ENCODE peak calls at places on chromosomes 6 and 20, in eight cellular contexts. P, V, D, H, W, U, Z and M are unnamed samples.
A peak's percentile ranks its signal among the peaks of the same experiment; 100 is the strongest.

GRCh38 chr6:20839624-20840023 is 305.4 kb downstream of the CDKAL1 start:
- DNase-seq in W (no peak), Z (no peak), V (no peak), D (no peak), P (no peak), U (no peak), H (no peak), M (no peak)

GRCh38 chr20:4591975-4592315 is 129.8 kb upstream of the PRND start:
- DNase-seq in W (no peak), Z (no peak), P (no peak), U (no peak), H (no peak), D (no peak), V (no peak), M (no peak)

GRCh38 chr20:17654649-17655285 is 27.3 kb downstream of the RRBP1 start:
- DNase-seq in P (no peak), Z (no peak), W (no peak), D (no peak), H (peak; percentile 68), U (no peak), V (peak; percentile 66), M (no peak)

GRCh38 chr20:43925215-43925614 is 10.6 kb downstream of the TOX2 start:
- DNase-seq in U (no peak), Z (no peak), W (no peak), V (no peak), P (peak; percentile 81), D (no peak), H (peak; percentile 16), M (no peak)

GRCh38 chr20:24151621-24152020 is 163.0 kb upstream of the GGTLC1 start:
- DNase-seq in Z (no peak), W (no peak), H (no peak), D (no peak), U (no peak), P (no peak), V (no peak), M (no peak)

GRCh38 chr6:81997091-81997926 is 244.8 kb upstream of the TENT5A start:
- DNase-seq in W (peak; percentile 81), V (no peak), D (no peak), Z (no peak), P (no peak), U (no peak), H (peak; percentile 91), M (no peak)

GRCh38 chr20:33401922-33402369 is 627 bp upstream of the CDK5RAP1 start:
- DNase-seq in V (no peak), Z (no peak), D (no peak), H (peak; percentile 22), U (no peak), W (no peak), P (no peak), M (no peak)

GRCh38 chr6:106163446-106163965 is 77.4 kb downstream of the PRDM1 start:
- DNase-seq in P (peak; percentile 57), W (peak; percentile 78), V (peak; percentile 18), Z (peak; percentile 34), D (no peak), U (no peak), H (peak; percentile 90), M (no peak)

GRCh38 chr20:25076201-25076600 is 5.7 kb downstream of the VSX1 start:
- DNase-seq in V (no peak), P (no peak), D (no peak), W (no peak), H (no peak), Z (no peak), U (no peak), M (no peak)

GRCh38 chr20:2708073-2708415 is 15.5 kb downstream of the EBF4 start:
- DNase-seq in U (peak; percentile 78), D (no peak), V (no peak), P (no peak), H (no peak), W (no peak), Z (no peak), M (no peak)

GRCh38 chr6:119308994-119309657 is 40.4 kb downstream of the MAN1A1 start:
- DNase-seq in Z (no peak), P (no peak), W (no peak), D (no peak), U (no peak), H (no peak), V (no peak), M (no peak)

GRCh38 chr6:170243791-170244291 is 47.0 kb downstream of the DLL1 start:
- DNase-seq in Z (no peak), W (peak; percentile 44), V (no peak), H (no peak), U (peak; percentile 91), D (no peak), P (no peak), M (no peak)

GRCh38 chr6:128465368-128466343 is 54.7 kb downstream of the PTPRK start:
- DNase-seq in P (no peak), Z (no peak), H (no peak), W (no peak), V (no peak), U (no peak), D (no peak), M (no peak)

GRCh38 chr20:6057704-6058103 is 3.8 kb upstream of the LRRN4 start:
- DNase-seq in V (no peak), U (no peak), Z (no peak), P (no peak), H (no peak), D (no peak), W (no peak), M (no peak)

GRCh38 chr20:35991142-35991771 is 22.9 kb downstream of the CNBD2 start:
- DNase-seq in U (no peak), V (no peak), Z (no peak), D (no peak), H (peak; percentile 34), P (peak; percentile 7), W (no peak), M (no peak)

GRCh38 chr6:145070791-145071190 is 664.5 kb downstream of the EPM2A start:
- DNase-seq in U (no peak), W (peak; percentile 43), H (peak; percentile 96), V (no peak), Z (no peak), P (no peak), D (no peak), M (no peak)

GRCh38 chr6:90364846-90365401 is 68.3 kb upstream of the BACH2 start:
- DNase-seq in P (no peak), U (no peak), W (no peak), H (no peak), V (no peak), Z (no peak), D (no peak), M (no peak)

GRCh38 chr20:8527998-8528397 is 395.9 kb downstream of the PLCB1 start:
- DNase-seq in H (peak; percentile 81), W (peak; percentile 56), P (no peak), V (no peak), U (no peak), D (no peak), Z (no peak), M (no peak)

GRCh38 chr6:42154461-42155209 is 12.2 kb upstream of the C6orf132 start:
- DNase-seq in H (no peak), Z (no peak), V (no peak), P (no peak), W (no peak), U (no peak), D (no peak), M (no peak)

GRCh38 chr6:161308075-161308655 is 34.3 kb upstream of the AGPAT4 start:
- DNase-seq in U (no peak), V (no peak), W (no peak), Z (no peak), D (no peak), P (no peak), H (no peak), M (no peak)

GRCh38 chr20:64223526-64224067 is 32.0 kb upstream of the PCMTD2 start:
- DNase-seq in U (peak; percentile 25), H (no peak), V (peak; percentile 23), W (no peak), D (no peak), Z (no peak), P (no peak), M (no peak)

GRCh38 chr6:105107207-105107606 is 72.6 kb downstream of the POPDC3 start:
- DNase-seq in P (no peak), Z (no peak), U (no peak), H (no peak), W (no peak), V (no peak), D (no peak), M (no peak)

GRCh38 chr6:56595490-56596122 is 47.1 kb downstream of the DST start:
- DNase-seq in H (peak; percentile 50), V (peak; percentile 51), Z (peak; percentile 20), W (no peak), U (peak; percentile 1), P (peak; percentile 51), D (no peak), M (no peak)

GRCh38 chr6:29294499-29294914 is 7.0 kb upstream of the OR14J1 start:
- DNase-seq in W (no peak), Z (no peak), V (no peak), U (no peak), D (no peak), H (no peak), P (no peak), M (no peak)

GRCh38 chr6:120844084-120844483 is 490.2 kb downstream of the TBC1D32 start:
- DNase-seq in H (no peak), U (no peak), W (no peak), D (no peak), P (no peak), V (no peak), Z (no peak), M (no peak)

GRCh38 chr6:16793828-16794412 is 32.7 kb upstream of the ATXN1 start:
- DNase-seq in U (no peak), V (no peak), Z (no peak), P (no peak), D (no peak), W (no peak), H (no peak), M (no peak)

GRCh38 chr20:46157625-46158024 is 39.5 kb downstream of the CD40 start:
- DNase-seq in W (no peak), V (no peak), D (no peak), Z (no peak), P (no peak), U (no peak), H (no peak), M (no peak)

GRCh38 chr6:291697-292505 is at the start of gene DUSP22:
- DNase-seq in W (peak; percentile 65), V (peak; percentile 82), P (peak; percentile 88), H (peak; percentile 87), Z (peak; percentile 88), D (no peak), U (no peak), M (no peak)

GRCh38 chr6:111030008-111031006 is 48.5 kb downstream of the RPF2 start:
- DNase-seq in Z (no peak), H (no peak), D (no peak), P (no peak), U (peak; percentile 1), W (peak; percentile 32), V (no peak), M (no peak)

GRCh38 chr6:135438907-135439535 is 58.5 kb downstream of the AHI1 start:
- DNase-seq in Z (no peak), P (no peak), D (no peak), U (no peak), H (peak; percentile 49), V (no peak), W (no peak), M (no peak)